ENCODE peak calls at places on chromosomes 3 and 15, in five cellular contexts. One of them, this sample, is unnamed.

GRCh38 chr15:29405564-29405963 is 135.9 kb upstream of the NSMCE3 start:
- DNase-seq in iPS-NIHi11: no peak
- DNase-seq in cardiac muscle cell: no peak
- DNase-seq in SW 1271: no peak
- DNase-seq in H9: no peak
- DNase-seq in this sample: no peak

GRCh38 chr3:107969994-107970896 is 120.6 kb downstream of the CD47 start:
- DNase-seq in iPS-NIHi11: no peak
- DNase-seq in cardiac muscle cell: no peak
- DNase-seq in SW 1271: no peak
- DNase-seq in H9: no peak
- DNase-seq in this sample: peak

GRCh38 chr3:196268270-196269163 is 19.0 kb downstream of the PCYT1A start:
- DNase-seq in iPS-NIHi11: peak
- DNase-seq in cardiac muscle cell: no peak
- DNase-seq in SW 1271: no peak
- DNase-seq in H9: peak
- DNase-seq in this sample: peak

GRCh38 chr15:99211926-99212325 is 37.5 kb downstream of the TTC23 start:
- DNase-seq in iPS-NIHi11: no peak
- DNase-seq in cardiac muscle cell: no peak
- DNase-seq in SW 1271: no peak
- DNase-seq in H9: no peak
- DNase-seq in this sample: peak

GRCh38 chr3:149203758-149204157 is 17.9 kb downstream of the CP start:
- DNase-seq in iPS-NIHi11: no peak
- DNase-seq in cardiac muscle cell: no peak
- DNase-seq in SW 1271: no peak
- DNase-seq in H9: no peak
- DNase-seq in this sample: no peak

GRCh38 chr15:85485956-85486567 is 105.7 kb downstream of the AKAP13 start:
- DNase-seq in iPS-NIHi11: peak
- DNase-seq in cardiac muscle cell: peak
- DNase-seq in SW 1271: no peak
- DNase-seq in H9: peak
- DNase-seq in this sample: peak

GRCh38 chr15:72515591-72516389 is 41.7 kb downstream of the ARIH1 start:
- DNase-seq in iPS-NIHi11: no peak
- DNase-seq in cardiac muscle cell: no peak
- DNase-seq in SW 1271: no peak
- DNase-seq in H9: no peak
- DNase-seq in this sample: no peak

GRCh38 chr3:81186412-81186811 is 575.0 kb downstream of the GBE1 start:
- DNase-seq in iPS-NIHi11: peak
- DNase-seq in cardiac muscle cell: no peak
- DNase-seq in SW 1271: no peak
- DNase-seq in H9: no peak
- DNase-seq in this sample: no peak

GRCh38 chr15:95025924-95026728 is 794.8 kb downstream of the MCTP2 start:
- DNase-seq in iPS-NIHi11: peak
- DNase-seq in cardiac muscle cell: peak
- DNase-seq in SW 1271: peak
- DNase-seq in H9: peak
- DNase-seq in this sample: peak

GRCh38 chr15:73873889-73874511 is 636 bp downstream of the TBC1D21 start:
- DNase-seq in iPS-NIHi11: peak
- DNase-seq in cardiac muscle cell: peak
- DNase-seq in SW 1271: no peak
- DNase-seq in H9: peak
- DNase-seq in this sample: peak

GRCh38 chr3:71380096-71380495 is 203.4 kb downstream of the FOXP1 start:
- DNase-seq in iPS-NIHi11: peak
- DNase-seq in cardiac muscle cell: no peak
- DNase-seq in SW 1271: no peak
- DNase-seq in H9: no peak
- DNase-seq in this sample: no peak

GRCh38 chr15:52523192-52523591 is 5.5 kb downstream of the MYO5A start:
- DNase-seq in iPS-NIHi11: no peak
- DNase-seq in cardiac muscle cell: no peak
- DNase-seq in SW 1271: no peak
- DNase-seq in H9: no peak
- DNase-seq in this sample: no peak